ENCODE peak calls at places on chromosomes 13 and 19, in six cellular contexts. R, X, G, P, O and U are unnamed samples.

GRCh38 chr13:100063333-100063732 is 25.6 kb upstream of the PCCA start:
- DNase-seq in R (no peak), X (no peak), G (no peak), P (no peak), O (no peak), U (peak; percentile 9)

GRCh38 chr13:48158915-48159314 is 64.0 kb upstream of the MED4 start:
- DNase-seq in R (no peak), X (no peak), G (no peak), P (no peak), O (no peak), U (no peak)

GRCh38 chr19:17931532-17932191 is 1.2 kb upstream of the CCDC124 start:
- DNase-seq in R (no peak), X (peak; percentile 53), G (peak; percentile 94), P (peak; percentile 86), O (no peak), U (no peak)

GRCh38 chr13:44117351-44117750 is 237.6 kb downstream of the LACC1 start:
- DNase-seq in R (no peak), X (peak; percentile 21), G (peak; percentile 8), P (no peak), O (no peak), U (peak; percentile 29)

GRCh38 chr13:33292712-33293111 is 7.2 kb upstream of the STARD13 start:
- DNase-seq in R (no peak), X (no peak), G (no peak), P (no peak), O (no peak), U (no peak)

GRCh38 chr19:11046608-11047354 is 42.5 kb upstream of the LDLR start:
- DNase-seq in R (no peak), X (no peak), G (no peak), P (no peak), O (no peak), U (no peak)

GRCh38 chr13:52845334-52845761 is 3.1 kb downstream of the PCDH8 start:
- DNase-seq in R (no peak), X (no peak), G (peak; percentile 64), P (peak; percentile 56), O (no peak), U (no peak)

GRCh38 chr13:110263906-110264305 is 43.1 kb downstream of the COL4A1 start:
- DNase-seq in R (no peak), X (peak; percentile 65), G (no peak), P (peak; percentile 45), O (no peak), U (no peak)

GRCh38 chr13:112119192-112120030 is 52.5 kb downstream of the SOX1 start:
- DNase-seq in R (no peak), X (no peak), G (no peak), P (no peak), O (no peak), U (no peak)

GRCh38 chr13:39783051-39783450 is 127.6 kb downstream of the COG6 start:
- DNase-seq in R (peak; percentile 43), X (no peak), G (no peak), P (no peak), O (no peak), U (no peak)

GRCh38 chr19:1063030-1063908 is 3.7 kb upstream of the ARHGAP45 start:
- DNase-seq in R (peak; percentile 29), X (no peak), G (peak; percentile 43), P (no peak), O (peak; percentile 78), U (peak; percentile 47)

GRCh38 chr13:36090592-36090991 is 40.6 kb downstream of the DCLK1 start:
- DNase-seq in R (no peak), X (no peak), G (no peak), P (no peak), O (no peak), U (peak; percentile 60)

GRCh38 chr13:45398862-45399261 is 19.3 kb downstream of the SLC25A30 start:
- DNase-seq in R (no peak), X (no peak), G (no peak), P (no peak), O (no peak), U (no peak)

GRCh38 chr19:17289489-17289888 is 7.8 kb downstream of the ANKLE1 start:
- DNase-seq in R (peak; percentile 24), X (peak; percentile 76), G (peak; percentile 96), P (peak; percentile 92), O (peak; percentile 89), U (peak; percentile 85)

GRCh38 chr19:38047048-38047435 is 140.0 kb downstream of the SIPA1L3 start:
- DNase-seq in R (no peak), X (no peak), G (no peak), P (no peak), O (no peak), U (no peak)

GRCh38 chr13:33846306-33847062 is 28.5 kb downstream of the RFC3 start:
- DNase-seq in R (no peak), X (no peak), G (no peak), P (no peak), O (no peak), U (no peak)

GRCh38 chr19:38812841-38813320 is at the start of gene LGALS4:
- DNase-seq in R (no peak), X (peak; percentile 68), G (no peak), P (no peak), O (no peak), U (no peak)

GRCh38 chr19:41863209-41863931 is 3.3 kb downstream of the RPS19 start:
- DNase-seq in R (no peak), X (no peak), G (no peak), P (no peak), O (no peak), U (no peak)

GRCh38 chr19:907183-907853 is 5.7 kb downstream of the R3HDM4 start:
- DNase-seq in R (no peak), X (no peak), G (no peak), P (no peak), O (no peak), U (no peak)

GRCh38 chr19:52535831-52536800 is 8.6 kb downstream of the ZNF808 start:
- DNase-seq in R (no peak), X (peak; percentile 94), G (peak; percentile 97), P (peak; percentile 96), O (no peak), U (peak; percentile 94)

GRCh38 chr13:98959299-98959698 is 18.6 kb downstream of the DOCK9 start:
- DNase-seq in R (no peak), X (no peak), G (no peak), P (no peak), O (no peak), U (no peak)

GRCh38 chr19:8204961-8205360 is 4.2 kb upstream of the CERS4 start:
- DNase-seq in R (peak; percentile 53), X (no peak), G (peak; percentile 41), P (no peak), O (no peak), U (no peak)

GRCh38 chr19:48325265-48325910 is at the start of gene EMP3:
- DNase-seq in R (peak; percentile 56), X (peak; percentile 94), G (peak; percentile 89), P (peak; percentile 86), O (peak; percentile 63), U (peak; percentile 97)

GRCh38 chr13:88395804-88396203 is 724.6 kb downstream of the SLITRK5 start:
- DNase-seq in R (no peak), X (no peak), G (no peak), P (no peak), O (no peak), U (no peak)

GRCh38 chr13:23510979-23511735 is 59.1 kb upstream of the TNFRSF19 start:
- DNase-seq in R (peak; percentile 50), X (peak; percentile 57), G (peak; percentile 40), P (peak; percentile 54), O (peak; percentile 6), U (peak; percentile 49)

GRCh38 chr13:94433055-94433947 is 46.2 kb downstream of the DCT start:
- DNase-seq in R (no peak), X (peak; percentile 83), G (peak; percentile 62), P (peak; percentile 31), O (no peak), U (no peak)

DNA sequence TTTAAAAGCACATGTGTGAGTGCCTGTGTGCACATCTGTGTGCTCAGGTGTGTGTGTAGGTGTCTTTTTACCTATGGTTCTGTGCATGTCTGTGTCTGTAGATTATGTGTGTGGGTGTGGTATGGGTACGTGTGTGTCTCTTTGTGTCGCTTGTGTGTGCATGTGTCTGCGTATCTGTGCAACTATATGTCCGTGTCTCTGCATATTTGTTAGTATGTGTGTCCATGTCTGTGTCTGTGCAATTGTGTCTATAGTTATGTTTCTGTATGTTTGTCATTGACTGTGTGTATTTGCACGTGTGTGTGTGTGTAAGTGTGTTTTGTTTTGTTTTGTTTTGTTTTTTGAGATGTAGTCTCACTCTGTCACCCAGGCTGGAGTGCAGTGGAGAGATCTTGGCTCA is 7.3 kb upstream of the KCTD15 start:
- DNase-seq in R (no peak), X (no peak), G (no peak), P (no peak), O (no peak), U (no peak)
- H3K4me1 ChIP-seq in R (peaks cover 24% of the 10 kb centered on the region), X (no peaks in the 10 kb centered on the region), G (peaks cover 6% of the 10 kb centered on the region), P (peaks cover 5% of the 10 kb centered on the region), O (peaks cover under 1% of the 10 kb centered on the region), U (peaks cover 13% of the 10 kb centered on the region)

GRCh38 chr13:105572401-105572800 is 963.1 kb downstream of the EFNB2 start:
- DNase-seq in R (peak; percentile 7), X (no peak), G (no peak), P (no peak), O (no peak), U (no peak)
- H4K20me1 ChIP-seq in R (no peaks in the 10 kb centered on the region), X (no peaks in the 10 kb centered on the region), G (no peaks in the 10 kb centered on the region), P (no peaks in the 10 kb centered on the region), O (no peaks in the 10 kb centered on the region), U (no peaks in the 10 kb centered on the region)

DNA sequence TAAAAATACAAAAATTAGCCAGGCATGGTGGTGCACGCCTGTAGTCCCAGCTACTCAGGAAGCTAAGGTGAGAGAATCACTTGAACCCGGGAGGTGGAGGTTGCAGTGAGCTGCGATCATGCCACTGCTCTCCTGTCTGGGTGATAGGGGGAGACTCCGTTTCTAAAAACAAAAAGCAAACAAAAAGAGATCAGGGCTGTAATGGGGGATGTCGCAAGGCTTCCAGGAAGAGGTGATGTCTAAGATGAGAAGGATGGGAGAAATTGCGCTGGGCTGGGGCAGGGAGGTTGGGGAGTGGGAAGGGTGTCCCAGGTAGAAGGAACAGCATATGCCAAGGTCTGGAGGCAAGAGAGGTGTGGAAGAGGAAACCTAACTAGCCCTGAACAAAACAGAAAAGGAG is 36.1 kb downstream of the PTPRS start:
- DNase-seq in R (no peak), X (no peak), G (no peak), P (no peak), O (no peak), U (no peak)
- TF ChIP-seq EZH2phosphoT487 in R (no peak), X (no peak), G (no peak), P (no peak), O (no peak), U (no peak)

DNA sequence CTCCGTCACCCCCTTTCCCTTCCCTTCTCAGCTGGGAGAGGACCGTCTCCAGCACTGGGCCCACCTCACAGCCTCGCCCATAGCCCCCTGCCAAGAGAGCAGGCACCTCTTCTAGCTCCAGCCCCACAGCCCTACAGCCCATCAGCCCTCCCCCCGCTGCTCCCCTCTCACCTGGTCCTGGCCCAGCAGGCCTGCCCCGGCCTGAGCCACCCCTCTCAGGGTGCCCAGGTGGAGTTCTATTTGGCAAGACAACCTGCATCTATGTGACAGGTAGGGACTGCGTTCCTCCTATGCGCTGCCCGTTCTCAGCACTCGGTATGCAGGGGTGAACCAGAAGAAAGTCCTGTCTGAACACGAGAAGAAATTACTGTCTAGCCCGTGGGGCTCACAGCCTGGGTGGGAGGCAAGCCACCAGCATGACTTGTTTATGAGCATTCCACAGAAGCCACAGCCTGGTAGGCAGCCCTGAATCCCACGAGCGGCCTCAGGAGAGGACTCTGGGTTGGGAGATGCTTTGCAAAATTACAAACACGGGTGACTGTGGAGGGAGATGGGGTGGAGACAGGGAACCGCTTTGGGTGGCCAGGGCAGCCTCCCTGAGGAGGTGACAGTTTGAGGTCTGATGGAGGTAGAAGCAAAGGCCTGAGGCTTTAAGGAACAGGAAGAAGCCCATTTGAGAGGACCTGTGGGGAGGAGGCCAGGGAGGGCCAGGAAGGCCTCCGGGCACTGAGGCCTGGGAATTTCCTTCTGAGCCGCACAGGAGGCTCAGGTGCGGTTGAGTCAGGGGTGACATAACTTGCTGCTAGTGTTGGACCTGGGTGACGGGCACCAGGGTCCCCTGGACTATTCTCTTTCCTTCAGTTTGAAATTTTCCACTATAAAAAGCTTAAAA is 1.2 kb upstream of the PLEKHF1 start:
- DNase-seq in R (peak; percentile 78), X (no peak), G (no peak), P (no peak), O (no peak), U (peak; percentile 69)
- H3K4me1 ChIP-seq in R (peaks cover 40% of the 10 kb centered on the region), X (peaks cover 36% of the 10 kb centered on the region), G (peaks cover 10% of the 10 kb centered on the region), P (peaks cover 13% of the 10 kb centered on the region), O (peaks cover 53% of the 10 kb centered on the region), U (peaks cover 45% of the 10 kb centered on the region)